ENCODE peak calls at places on chromosomes 13 and 19, in five cellular contexts. M, N, A, P and O are unnamed samples.

GRCh38 chr19:40707615-40708014 is 9.1 kb downstream of the COQ8B start:
- DNase-seq in M (no peak), N (no peak), A (no peak), P (no peak), O (no peak)

GRCh38 chr19:15922021-15922420 is 12.3 kb downstream of the CYP4F11 start:
- DNase-seq in M (no peak), N (no peak), A (no peak), P (no peak), O (no peak)

GRCh38 chr19:15702590-15702930 is 25.3 kb upstream of the OR10H2 start:
- DNase-seq in M (peak; percentile 85), N (peak; percentile 3), A (peak; percentile 66), P (no peak), O (peak; percentile 38)

GRCh38 chr19:39296055-39296645 is at the start of gene IFNL1:
- DNase-seq in M (no peak), N (no peak), A (no peak), P (no peak), O (no peak)

GRCh38 chr19:35373492-35373891 is 2.6 kb downstream of the GPR42 start:
- DNase-seq in M (no peak), N (no peak), A (no peak), P (no peak), O (no peak)

GRCh38 chr13:40580566-40581276 is 85.7 kb downstream of the FOXO1 start:
- DNase-seq in M (no peak), N (no peak), A (no peak), P (no peak), O (no peak)

GRCh38 chr13:98142427-98143156 is at the start of gene FARP1:
- DNase-seq in M (peak; percentile 41), N (peak; percentile 62), A (peak; percentile 85), P (peak; percentile 92), O (no peak)

GRCh38 chr19:58387338-58388174 is 487 bp downstream of the RPS5 start:
- DNase-seq in M (no peak), N (no peak), A (no peak), P (no peak), O (no peak)

GRCh38 chr19:19561946-19562664 is 24.0 kb downstream of the CILP2 start:
- DNase-seq in M (no peak), N (no peak), A (no peak), P (no peak), O (no peak)

DNA sequence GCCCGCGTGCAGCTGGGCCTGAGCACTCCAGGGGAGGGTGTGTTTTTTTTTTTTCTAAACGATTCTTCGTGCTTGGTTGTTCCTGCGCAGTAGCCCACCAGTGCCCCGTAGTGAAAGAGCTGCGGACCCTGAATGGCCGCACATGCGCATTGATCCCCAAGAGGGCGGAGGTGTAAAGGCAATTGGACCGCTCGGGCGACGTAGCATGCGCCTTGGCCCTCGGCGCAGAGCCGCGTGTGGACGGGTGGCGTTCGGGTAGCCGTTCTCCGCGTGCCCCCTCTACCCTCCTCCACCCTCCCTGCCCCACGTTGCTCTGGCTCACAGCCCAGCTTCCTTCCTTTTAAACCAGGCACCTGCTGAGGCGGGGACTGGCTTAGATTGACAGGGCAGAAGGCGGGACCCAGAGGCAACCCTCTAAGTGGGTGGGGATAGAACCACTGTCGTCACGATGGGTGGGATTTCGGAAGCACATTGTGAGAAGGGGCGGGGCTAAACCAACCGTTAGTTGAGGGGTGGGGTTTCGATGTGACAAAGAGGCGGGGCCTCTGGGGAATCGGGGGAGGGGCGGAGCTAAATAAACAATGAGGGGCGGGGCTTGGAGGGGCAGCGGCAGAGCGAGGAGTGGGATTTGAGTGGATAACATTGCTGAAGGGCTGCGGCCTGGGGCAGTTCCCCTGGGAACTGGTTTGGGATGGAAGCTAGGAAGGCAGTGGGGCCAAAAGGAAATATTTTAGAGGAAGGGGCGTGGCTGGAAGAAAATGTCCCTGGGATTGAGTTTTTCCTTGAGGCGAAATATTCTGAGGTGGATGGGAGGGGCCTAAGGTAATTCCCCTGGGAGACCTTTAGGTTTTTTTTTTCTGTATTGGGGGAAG is 543 bp upstream of the NUP62 start:
- DNase-seq in M (peak; percentile 86), N (peak; percentile 98), A (peak; percentile 93), P (peak; percentile 92), O (peak; percentile 81)
- TF ChIP-seq CTCF in M (peak; percentile 58), N (peak; percentile 8), A (no peak), P (no peak), O (no peak)

DNA sequence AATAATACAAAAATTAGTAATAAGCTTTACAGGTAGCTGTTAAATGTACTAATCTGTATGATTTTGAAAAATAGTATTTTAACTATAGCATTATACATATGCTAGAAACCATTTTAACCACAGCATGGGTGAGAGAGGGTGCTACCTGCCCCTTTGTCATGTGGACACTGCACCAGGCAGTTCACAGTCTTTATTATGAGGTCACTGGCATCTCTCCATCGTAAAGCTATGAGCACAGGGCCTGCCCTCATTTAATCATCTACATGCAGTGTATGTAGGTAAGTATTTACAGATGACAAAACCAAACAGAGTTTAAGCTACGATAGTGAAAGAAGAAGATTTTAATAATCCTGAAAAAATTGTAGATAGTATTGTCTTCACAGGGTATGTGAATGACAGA is 21.7 kb downstream of the EDNRB start:
- DNase-seq in M (no peak), N (no peak), A (no peak), P (no peak), O (no peak)
- H3K27ac ChIP-seq in M (peak overlapping the region; percentile 54), N (peak overlapping the region; percentile 34), A (no peak overlapping the region), P (peak overlapping the region; percentile 47), O (peak overlapping the region; percentile 72)

DNA sequence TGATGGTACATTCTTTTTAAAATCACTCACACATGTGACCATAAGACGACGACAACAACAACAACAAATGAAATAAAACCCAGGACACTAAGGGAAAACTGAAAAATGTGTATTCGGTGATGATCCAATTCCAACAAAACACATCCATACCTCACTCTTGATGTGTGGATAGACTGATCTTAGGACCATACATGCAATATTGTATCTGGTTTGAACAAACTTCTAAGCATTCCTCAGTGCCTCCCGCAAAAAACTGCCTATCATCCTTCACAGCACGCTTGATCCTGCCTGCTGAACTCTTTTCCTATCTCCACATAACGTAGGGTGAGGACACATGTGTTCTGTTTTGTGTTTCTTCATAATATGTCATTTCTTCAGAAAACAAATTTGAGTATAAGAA is 415.2 kb downstream of the KCTD12 start:
- DNase-seq in M (no peak), N (no peak), A (no peak), P (no peak), O (no peak)
- H3K4me3 ChIP-seq in M (no peak overlapping the region), N (no peak overlapping the region), A (no peak overlapping the region), P (no peak overlapping the region), O (no peak overlapping the region)

GRCh38 chr19:41998246-41999020 is 4.4 kb upstream of the ATP1A3 start:
- DNase-seq in M (no peak), N (peak; percentile 36), A (no peak), P (peak; percentile 82), O (no peak)
- TF ChIP-seq CTCF in M (peak; percentile 18), N (peak; percentile 53), A (no peak), P (peak; percentile 42), O (peak; percentile 47)

GRCh38 chr19:7620442-7621412 is 8.6 kb downstream of the XAB2 start:
- DNase-seq in M (no peak), N (no peak), A (no peak), P (peak; percentile 80), O (no peak)
- H3K27ac ChIP-seq in M (no peak overlapping the region), N (no peak overlapping the region), A (no peak overlapping the region), P (peak overlapping the region; percentile 55), O (peak overlapping the region; percentile 76)

DNA sequence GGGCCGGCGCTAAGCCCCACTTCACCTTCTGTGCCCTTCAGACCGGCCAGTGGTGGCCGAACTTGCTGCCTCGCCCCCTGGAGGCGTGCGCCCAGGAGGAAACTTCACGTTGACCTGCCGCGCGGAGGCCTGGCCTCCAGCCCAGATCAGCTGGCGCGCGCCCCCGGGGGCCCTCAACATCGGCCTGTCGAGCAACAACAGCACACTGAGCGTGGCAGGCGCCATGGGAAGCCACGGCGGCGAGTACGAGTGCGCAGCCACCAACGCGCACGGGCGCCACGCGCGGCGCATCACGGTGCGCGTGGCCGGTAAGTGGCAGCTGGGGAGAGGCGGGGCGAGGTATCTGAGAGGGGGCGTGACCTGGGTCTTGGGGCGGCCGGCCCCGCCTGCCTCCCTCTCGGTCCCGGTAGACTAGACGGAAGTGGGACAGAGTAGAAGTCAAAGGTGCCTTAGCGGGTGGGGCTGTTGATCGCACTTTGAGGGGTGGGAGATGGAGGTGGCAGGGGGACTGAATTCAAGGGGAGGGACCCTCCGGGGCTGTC is 5.6 kb downstream of the ICAM5 start:
- DNase-seq in M (no peak), N (no peak), A (peak; percentile 59), P (peak; percentile 94), O (no peak)
- H3K4me3 ChIP-seq in M (peak overlapping the region; percentile 9), N (no peak overlapping the region), A (no peak overlapping the region), P (peak overlapping the region; percentile 40), O (peak overlapping the region; percentile 33)